ENCODE peak calls at places on chromosomes 12 and 14, in five cellular contexts. C is brain microvascular endothelial cell, B is spleen, H is AG04449, J is tibial nerve. V is an unnamed sample.

GRCh38 chr14:99687284-99688209 is 3.4 kb downstream of the CYP46A1 start:
- DNase-seq in C (no peak), B (no peak), H (no peak), J (no peak), V (no peak)

GRCh38 chr12:124028560-124028935 is 55.5 kb downstream of the ZNF664 start:
- DNase-seq in C (no peak), B (no peak), H (no peak), J (no peak), V (no peak)

GRCh38 chr12:122841544-122842321 is 6.5 kb downstream of the HIP1R start:
- DNase-seq in C (peak; percentile 60), B (no peak), H (peak; percentile 49), J (no peak), V (no peak)

GRCh38 chr12:119036878-119037493 is 55.6 kb downstream of the SRRM4 start:
- DNase-seq in C (peak; percentile 6), B (no peak), H (no peak), J (peak; percentile 10), V (no peak)

GRCh38 chr12:54232790-54233189 is 44.0 kb upstream of the SMUG1 start:
- DNase-seq in C (peak; percentile 35), B (no peak), H (peak; percentile 63), J (peak; percentile 38), V (no peak)

GRCh38 chr12:76856018-76856644 is 22.7 kb downstream of the CSRP2 start:
- DNase-seq in C (no peak), B (no peak), H (no peak), J (no peak), V (no peak)

GRCh38 chr14:92317511-92317910 is 5.5 kb upstream of the SLC24A4 start:
- DNase-seq in C (peak; percentile 32), B (no peak), H (no peak), J (no peak), V (no peak)

GRCh38 chr12:106179086-106179485 is 40.3 kb upstream of the NUAK1 start:
- DNase-seq in C (no peak), B (no peak), H (no peak), J (peak; percentile 66), V (no peak)

GRCh38 chr12:118035194-118036041 is 18.9 kb downstream of the RFC5 start:
- DNase-seq in C (peak; percentile 6), B (no peak), H (no peak), J (no peak), V (no peak)

GRCh38 chr12:85155791-85156190 is 119.6 kb downstream of the LRRIQ1 start:
- DNase-seq in C (peak; percentile 22), B (no peak), H (no peak), J (no peak), V (no peak)

GRCh38 chr12:48349471-48349870 is 1.2 kb downstream of the ZNF641 start:
- DNase-seq in C (peak; percentile 9), B (no peak), H (no peak), J (peak; percentile 39), V (no peak)

GRCh38 chr14:103206023-103206481 is 82.8 kb downstream of the TNFAIP2 start:
- DNase-seq in C (no peak), B (no peak), H (no peak), J (no peak), V (no peak)

GRCh38 chr14:64639340-64639821 is 64.8 kb upstream of the PLEKHG3 start:
- DNase-seq in C (peak; percentile 51), B (no peak), H (no peak), J (no peak), V (no peak)

DNA sequence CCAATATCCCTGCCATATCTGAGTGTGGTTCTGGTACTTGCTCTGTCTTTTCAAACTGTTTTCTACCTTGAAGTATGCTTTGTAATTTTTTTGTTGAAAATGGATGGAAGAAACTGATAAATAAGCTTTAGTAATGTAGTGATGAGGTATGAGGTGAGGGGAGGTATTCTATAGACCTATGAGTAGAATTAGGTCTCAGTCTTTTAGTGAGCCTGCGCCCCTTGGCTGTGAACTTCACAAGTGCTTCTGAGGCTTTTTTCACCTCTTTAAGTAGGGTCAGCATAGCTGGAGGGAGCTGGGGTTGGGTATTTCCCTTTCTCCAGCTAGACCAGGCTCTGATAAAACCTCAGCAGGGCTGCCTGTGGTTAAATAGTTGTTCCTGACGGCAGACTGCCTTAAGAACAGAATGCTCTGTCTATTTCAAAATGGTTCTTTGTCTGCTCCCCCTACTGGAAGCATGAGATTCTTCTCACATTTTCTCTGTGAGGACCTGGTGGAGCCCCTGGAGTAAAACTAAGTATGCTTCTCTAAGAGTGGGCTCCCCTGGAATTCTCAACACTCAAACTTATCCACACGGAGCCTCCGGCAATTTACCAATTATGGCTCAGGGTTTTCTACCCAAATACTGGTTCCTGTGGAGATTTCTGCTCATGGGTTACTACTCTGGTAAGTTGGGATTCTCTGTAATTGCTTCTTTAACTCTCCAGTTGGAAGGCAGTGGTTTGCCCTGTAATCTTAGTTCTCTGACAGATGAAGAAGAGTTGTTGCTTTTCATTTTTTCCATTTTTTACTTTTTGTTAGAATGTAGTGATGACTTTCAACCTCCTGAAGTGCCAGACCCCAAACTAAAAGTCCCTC is 13.1 kb downstream of the KRT5 start:
- DNase-seq in C (peak; percentile 78), B (no peak), H (peak; percentile 51), J (no peak), V (peak; percentile 21)
- TF ChIP-seq CTCF in C (peak; percentile 75), B (peak; percentile 51), H (peak; percentile 46), J (peak; percentile 57), V (peak; percentile 73)

GRCh38 chr12:51941669-51942455 is 9.6 kb upstream of the ACVR1B start:
- DNase-seq in C (no peak), B (no peak), H (no peak), J (no peak), V (no peak)

GRCh38 chr12:51943346-51943745 is 8.2 kb upstream of the ACVR1B start:
- DNase-seq in C (no peak), B (no peak), H (no peak), J (no peak), V (no peak)

GRCh38 chr12:51942501-51943000 is 8.9 kb upstream of the ACVR1B start:
- DNase-seq in C (no peak), B (no peak), H (no peak), J (no peak), V (no peak)

GRCh38 chr12:51947597-51947996 is 3.9 kb upstream of the ACVR1B start:
- DNase-seq in C (no peak), B (no peak), H (no peak), J (no peak), V (no peak)

DNA sequence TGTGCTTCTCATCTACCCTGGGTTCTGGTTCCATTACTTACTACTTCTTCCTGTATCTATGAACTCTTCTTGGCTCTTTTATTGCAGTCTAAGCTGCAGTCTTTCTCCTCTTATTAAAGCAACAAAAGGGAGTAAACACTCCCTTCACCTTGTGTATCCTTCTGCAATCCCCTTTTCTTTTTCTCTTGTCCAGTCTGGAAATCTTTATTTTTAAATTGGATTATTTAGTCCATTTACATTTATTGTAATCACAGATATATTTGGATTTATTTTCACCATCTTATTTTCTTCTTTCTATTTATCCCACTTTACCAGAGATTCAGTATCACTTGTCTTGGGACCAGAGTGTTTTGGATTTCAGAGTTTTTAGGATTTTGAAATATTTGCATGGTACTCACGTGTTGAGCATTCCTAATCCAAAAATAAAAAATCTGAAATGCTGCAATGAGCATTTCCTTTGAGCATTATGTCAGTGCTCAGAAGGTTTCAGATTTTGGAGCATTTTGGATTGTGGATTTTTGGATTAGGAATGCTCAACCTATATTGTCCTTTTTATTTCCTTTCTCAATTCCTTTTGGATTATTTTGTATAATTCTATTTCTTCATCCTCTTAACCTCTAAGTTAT is 6.8 kb upstream of the ACVR1B start:
- DNase-seq in C (no peak), B (no peak), H (no peak), J (no peak), V (no peak)
- H3K4me3 ChIP-seq in C (no peak overlapping the region), B (no peak overlapping the region), H (no peak overlapping the region), J (no peak overlapping the region), V (no peak overlapping the region)

DNA sequence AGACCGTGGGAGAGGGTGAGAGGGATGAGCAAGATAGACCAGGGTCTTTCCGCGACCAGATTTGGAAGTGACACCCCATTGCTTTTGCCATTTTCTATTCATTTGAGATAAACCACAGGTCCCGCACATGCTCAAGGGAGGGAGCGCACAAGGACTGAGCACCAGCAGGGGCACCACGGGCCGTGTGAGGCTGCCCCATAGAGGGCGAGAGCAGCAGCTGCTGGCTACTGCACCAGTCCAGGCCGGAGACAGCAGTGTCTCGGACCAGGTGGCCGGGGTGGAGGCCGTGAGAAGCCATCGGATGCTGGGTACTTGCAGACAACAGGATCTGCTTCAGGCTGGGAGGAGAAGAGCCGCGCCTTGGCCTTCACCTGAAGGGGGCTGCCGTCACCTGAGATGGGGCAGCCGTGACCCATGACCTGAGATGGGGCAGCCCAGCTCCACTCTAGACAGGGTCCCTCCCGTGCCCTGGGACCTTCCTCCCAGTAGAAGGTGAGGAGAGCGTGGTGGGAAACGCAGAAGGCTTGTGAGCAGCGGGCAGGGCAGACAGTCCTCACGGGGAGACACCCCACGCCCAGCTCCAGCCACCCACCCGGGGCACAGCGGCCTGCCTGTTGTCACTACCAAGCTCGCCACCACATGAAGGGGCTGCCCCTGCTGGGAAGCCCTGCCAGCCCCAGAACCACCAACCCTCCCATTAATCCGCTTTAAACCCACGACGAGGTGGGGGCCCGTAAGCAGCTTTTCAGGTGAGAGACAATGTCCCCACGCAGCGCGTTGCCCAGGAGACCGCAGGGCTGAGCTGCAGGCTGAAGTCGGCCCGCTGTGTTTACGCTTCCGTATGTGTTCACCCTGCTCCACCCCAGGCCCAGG is 61.7 kb upstream of the FBRSL1 start:
- DNase-seq in C (no peak), B (no peak), H (no peak), J (no peak), V (peak; percentile 27)
- TF ChIP-seq CTCF in C (no peak), B (no peak), H (no peak), J (no peak), V (peak; percentile 8)

GRCh38 chr12:94585624-94586023 is 64.7 kb downstream of the TMCC3 start:
- DNase-seq in C (no peak), B (no peak), H (no peak), J (no peak), V (no peak)

GRCh38 chr12:94586589-94587259 is 63.6 kb downstream of the TMCC3 start:
- DNase-seq in C (no peak), B (no peak), H (no peak), J (no peak), V (no peak)

GRCh38 chr12:94589591-94590001 is 60.8 kb downstream of the TMCC3 start:
- DNase-seq in C (no peak), B (no peak), H (no peak), J (no peak), V (no peak)

GRCh38 chr12:94588271-94588785 is 62.0 kb downstream of the TMCC3 start:
- DNase-seq in C (no peak), B (no peak), H (no peak), J (no peak), V (no peak)

DNA sequence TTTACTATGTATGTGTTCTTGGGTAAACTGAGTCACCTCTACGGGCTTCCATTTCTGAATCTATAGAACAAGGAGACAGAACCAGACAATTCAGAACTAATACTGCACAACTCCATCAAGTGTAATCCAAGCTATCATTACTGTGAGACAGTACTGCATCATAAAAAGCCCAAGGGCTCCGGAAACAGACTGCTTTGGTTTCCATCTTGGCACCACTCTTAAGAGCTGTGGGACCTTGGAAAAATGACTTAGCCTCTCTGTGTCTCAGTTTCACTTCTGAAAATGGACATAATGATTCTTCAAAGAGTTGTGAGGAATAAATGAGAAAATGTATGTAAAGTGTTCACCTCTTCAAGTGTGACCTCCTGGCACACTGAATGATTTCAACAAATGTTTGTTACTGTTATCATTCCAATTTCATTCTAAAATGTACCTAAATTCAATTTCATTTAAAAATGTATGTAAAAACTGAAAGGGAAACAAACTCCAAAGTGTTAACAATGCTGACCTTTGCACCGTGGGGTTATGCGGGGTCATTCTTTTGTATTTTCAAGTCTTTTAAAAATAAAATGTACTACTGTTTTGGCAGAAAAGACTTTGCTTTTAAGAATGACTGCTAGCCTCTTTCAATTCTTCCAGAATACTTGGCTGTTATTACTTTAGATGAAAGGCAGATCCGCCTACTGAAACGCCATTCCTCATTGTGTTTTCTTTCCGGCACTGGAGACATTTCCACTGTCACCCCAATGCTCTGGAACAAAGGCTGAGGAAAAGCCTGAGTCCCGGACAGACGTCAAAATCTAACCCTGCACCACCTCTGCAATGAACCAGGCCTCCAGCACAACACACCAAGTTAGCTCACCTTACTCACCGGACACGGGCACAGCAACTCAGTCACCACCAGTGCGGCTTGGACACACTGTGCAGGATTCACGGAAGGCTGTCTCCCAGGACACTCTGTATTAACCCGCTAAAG is 62.8 kb downstream of the TMCC3 start:
- DNase-seq in C (no peak), B (no peak), H (no peak), J (no peak), V (no peak)
- H3K4me3 ChIP-seq in C (no peak overlapping the region), B (no peak overlapping the region), H (no peak overlapping the region), J (no peak overlapping the region), V (no peak overlapping the region)

V was measured in retinal pigment epithelial cell.